ENCODE peak calls at places on chromosomes 16 and 17, in seven cellular contexts. One of them, this sample, is unnamed. For H3K4me1 and H3K36me3, the result is how much of the 10 kb centered on the place peaks cover.

GRCh38 chr17:42180922-42181850 is at the start of gene KCNH4:
- DNase-seq in sigmoid colon: peak
- DNase-seq in HepG2: peak
- DNase-seq in pancreas: peak
- DNase-seq in cardiac muscle cell: peak
- DNase-seq in heart right ventricle: peak
- DNase-seq in mesendoderm: peak
- DNase-seq in this sample: peak

GRCh38 chr16:82653550-82654511 is 27.1 kb downstream of the CDH13 start:
- DNase-seq in mesendoderm: peak
- DNase-seq in sigmoid colon: peak
- DNase-seq in pancreas: no peak
- DNase-seq in heart right ventricle: no peak
- DNase-seq in cardiac muscle cell: peak
- DNase-seq in HepG2: peak
- DNase-seq in this sample: peak

GRCh38 chr17:77599699-77600098 is 358.8 kb upstream of the TNRC6C start:
- DNase-seq in heart right ventricle: no peak
- DNase-seq in mesendoderm: no peak
- DNase-seq in sigmoid colon: no peak
- DNase-seq in HepG2: no peak
- DNase-seq in pancreas: no peak
- DNase-seq in cardiac muscle cell: no peak
- DNase-seq in this sample: no peak

GRCh38 chr17:35891273-35891672 is 11.1 kb upstream of the CCL5 start:
- DNase-seq in sigmoid colon: no peak
- DNase-seq in heart right ventricle: no peak
- DNase-seq in HepG2: no peak
- DNase-seq in pancreas: no peak
- DNase-seq in cardiac muscle cell: no peak
- DNase-seq in mesendoderm: no peak
- DNase-seq in this sample: no peak

GRCh38 chr16:4882633-4883285 is 35.5 kb downstream of the UBN1 start:
- DNase-seq in sigmoid colon: no peak
- DNase-seq in cardiac muscle cell: peak
- DNase-seq in heart right ventricle: peak
- DNase-seq in mesendoderm: no peak
- DNase-seq in HepG2: no peak
- DNase-seq in pancreas: no peak
- DNase-seq in this sample: no peak

GRCh38 chr17:19387921-19388521 is 1.0 kb upstream of the MFAP4 start:
- DNase-seq in HepG2: no peak
- DNase-seq in cardiac muscle cell: no peak
- DNase-seq in pancreas: no peak
- DNase-seq in sigmoid colon: peak
- DNase-seq in mesendoderm: peak
- DNase-seq in heart right ventricle: no peak
- DNase-seq in this sample: peak

GRCh38 chr17:78476973-78477372 is 98.5 kb downstream of the PGS1 start:
- DNase-seq in heart right ventricle: no peak
- DNase-seq in pancreas: no peak
- DNase-seq in sigmoid colon: no peak
- DNase-seq in HepG2: peak
- DNase-seq in cardiac muscle cell: no peak
- DNase-seq in mesendoderm: peak
- DNase-seq in this sample: no peak

GRCh38 chr17:78442648-78443128 is 64.2 kb downstream of the PGS1 start:
- DNase-seq in sigmoid colon: peak
- DNase-seq in heart right ventricle: peak
- DNase-seq in mesendoderm: no peak
- DNase-seq in pancreas: no peak
- DNase-seq in HepG2: no peak
- DNase-seq in cardiac muscle cell: no peak
- DNase-seq in this sample: no peak

DNA sequence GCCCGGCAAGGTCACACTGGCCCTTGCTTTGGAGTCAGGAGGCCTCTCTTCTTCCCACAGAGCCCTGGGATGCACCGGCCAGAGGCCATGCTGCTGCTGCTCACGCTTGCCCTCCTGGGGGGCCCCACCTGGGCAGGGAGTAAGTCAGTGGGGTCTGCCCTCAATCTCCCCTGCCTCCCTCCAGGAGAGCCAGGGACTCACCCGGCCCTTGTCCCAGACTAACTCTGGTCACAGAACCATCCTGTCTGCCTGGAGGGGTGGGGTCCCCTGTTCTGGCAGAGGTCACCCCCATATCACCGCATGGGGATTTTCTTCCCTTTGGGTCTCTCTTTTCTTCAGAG is 222 bp downstream of the ZG16B start:
- DNase-seq in mesendoderm: no peak
- DNase-seq in sigmoid colon: no peak
- DNase-seq in heart right ventricle: no peak
- DNase-seq in cardiac muscle cell: no peak
- DNase-seq in HepG2: no peak
- DNase-seq in pancreas: no peak
- DNase-seq in this sample: no peak
- H3K4me1 ChIP-seq in mesendoderm: under half
- H3K4me1 ChIP-seq in sigmoid colon: under half
- H3K4me1 ChIP-seq in heart right ventricle: under half
- H3K4me1 ChIP-seq in cardiac muscle cell: under half
- H3K4me1 ChIP-seq in HepG2: under half
- H3K4me1 ChIP-seq in pancreas: under half
- H3K4me1 ChIP-seq in this sample: under half

DNA sequence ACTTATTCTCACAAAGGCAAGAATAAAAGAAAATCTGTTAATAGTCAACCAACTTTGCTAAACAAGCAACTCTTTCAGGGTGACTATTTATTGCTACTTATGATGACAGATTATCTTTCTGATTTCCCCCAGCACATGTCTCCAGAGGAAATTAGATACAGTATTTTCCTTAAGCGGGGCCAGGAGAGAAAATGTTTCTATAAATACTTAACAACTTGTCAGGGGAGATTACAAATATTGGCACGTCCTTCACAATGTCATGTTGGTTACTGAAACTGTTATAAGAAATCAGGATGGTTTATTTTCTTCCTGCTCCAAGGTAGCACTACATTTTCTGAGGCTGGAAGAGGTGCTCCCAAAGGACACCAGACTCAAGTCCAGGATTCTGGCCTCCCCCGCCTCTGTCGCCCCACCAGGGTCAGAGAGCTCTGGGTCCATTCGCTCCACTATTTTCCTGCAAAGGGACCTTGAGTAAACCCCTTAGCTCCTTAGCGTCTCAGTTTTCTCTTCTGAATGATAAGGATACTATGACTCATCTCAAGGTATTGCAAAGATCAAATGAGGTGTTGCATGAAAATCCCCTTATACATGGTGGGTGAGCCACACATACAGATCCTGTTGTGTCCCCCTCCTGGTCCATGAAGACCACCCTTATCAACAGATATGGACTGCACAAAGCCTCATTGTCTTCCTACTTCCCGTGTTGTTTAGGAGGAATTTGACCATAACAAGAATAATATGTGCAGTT is 205.1 kb upstream of the WSCD1 start:
- DNase-seq in mesendoderm: peak
- DNase-seq in heart right ventricle: no peak
- DNase-seq in sigmoid colon: no peak
- DNase-seq in cardiac muscle cell: peak
- DNase-seq in pancreas: no peak
- DNase-seq in HepG2: no peak
- DNase-seq in this sample: no peak
- H3K27ac ChIP-seq in mesendoderm: no peak
- H3K27ac ChIP-seq in heart right ventricle: no peak
- H3K27ac ChIP-seq in sigmoid colon: no peak
- H3K27ac ChIP-seq in cardiac muscle cell: peak
- H3K27ac ChIP-seq in pancreas: no peak
- H3K27ac ChIP-seq in HepG2: no peak
- H3K27ac ChIP-seq in this sample: no peak

GRCh38 chr17:44039829-44040635 is 25.3 kb upstream of the TMEM101 start:
- DNase-seq in pancreas: no peak
- DNase-seq in cardiac muscle cell: peak
- DNase-seq in sigmoid colon: no peak
- DNase-seq in heart right ventricle: no peak
- DNase-seq in mesendoderm: no peak
- DNase-seq in HepG2: no peak
- DNase-seq in this sample: no peak
- H3K36me3 ChIP-seq in pancreas: under half
- H3K36me3 ChIP-seq in cardiac muscle cell: under half
- H3K36me3 ChIP-seq in sigmoid colon: under half
- H3K36me3 ChIP-seq in heart right ventricle: under half
- H3K36me3 ChIP-seq in mesendoderm: under half
- H3K36me3 ChIP-seq in HepG2: under half
- H3K36me3 ChIP-seq in this sample: under half

GRCh38 chr16:84845496-84846002 is 25.8 kb downstream of the CRISPLD2 start:
- DNase-seq in pancreas: no peak
- DNase-seq in HepG2: no peak
- DNase-seq in cardiac muscle cell: no peak
- DNase-seq in sigmoid colon: no peak
- DNase-seq in heart right ventricle: no peak
- DNase-seq in mesendoderm: no peak
- DNase-seq in this sample: no peak
- H3K4me1 ChIP-seq in pancreas: under half
- H3K4me1 ChIP-seq in HepG2: under half
- H3K4me1 ChIP-seq in cardiac muscle cell: under half
- H3K4me1 ChIP-seq in sigmoid colon: under half
- H3K4me1 ChIP-seq in heart right ventricle: under half
- H3K4me1 ChIP-seq in mesendoderm: under half
- H3K4me1 ChIP-seq in this sample: under half

DNA sequence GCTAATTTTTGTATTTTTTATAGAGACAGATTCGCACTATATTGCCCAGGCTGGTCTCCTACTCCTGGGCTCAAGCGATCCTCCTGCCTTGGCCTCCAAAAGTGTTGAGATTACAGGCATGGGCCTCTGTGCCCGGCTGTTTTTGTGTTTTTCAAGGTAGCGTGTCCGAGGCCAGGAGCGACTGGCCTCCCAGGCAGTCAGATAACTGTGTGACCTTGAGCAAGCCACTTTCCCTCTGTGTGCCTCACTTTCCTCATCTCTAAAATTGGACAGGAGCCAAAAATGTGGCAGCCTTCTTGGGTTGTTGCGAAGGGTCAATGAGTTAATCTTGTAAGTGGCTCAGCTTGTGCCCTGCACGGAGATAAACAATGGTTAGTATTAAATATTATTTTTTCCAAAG is 2.4 kb downstream of the ABCC1 start:
- DNase-seq in sigmoid colon: no peak
- DNase-seq in HepG2: peak
- DNase-seq in pancreas: peak
- DNase-seq in mesendoderm: no peak
- DNase-seq in cardiac muscle cell: no peak
- DNase-seq in heart right ventricle: no peak
- DNase-seq in this sample: no peak
- H3K27ac ChIP-seq in sigmoid colon: peak
- H3K27ac ChIP-seq in HepG2: peak
- H3K27ac ChIP-seq in pancreas: no peak
- H3K27ac ChIP-seq in mesendoderm: no peak
- H3K27ac ChIP-seq in cardiac muscle cell: no peak
- H3K27ac ChIP-seq in heart right ventricle: peak
- H3K27ac ChIP-seq in this sample: no peak

GRCh38 chr16:23578096-23578830 is 17.9 kb downstream of the NDUFAB1 start:
- DNase-seq in pancreas: no peak
- DNase-seq in cardiac muscle cell: no peak
- DNase-seq in sigmoid colon: peak
- DNase-seq in heart right ventricle: no peak
- DNase-seq in HepG2: no peak
- DNase-seq in mesendoderm: no peak
- DNase-seq in this sample: no peak

GRCh38 chr16:23580391-23580790 is 15.7 kb downstream of the NDUFAB1 start:
- DNase-seq in cardiac muscle cell: no peak
- DNase-seq in mesendoderm: no peak
- DNase-seq in HepG2: no peak
- DNase-seq in pancreas: no peak
- DNase-seq in heart right ventricle: no peak
- DNase-seq in sigmoid colon: no peak
- DNase-seq in this sample: no peak

GRCh38 chr16:23579371-23579770 is 16.7 kb downstream of the NDUFAB1 start:
- DNase-seq in pancreas: no peak
- DNase-seq in mesendoderm: no peak
- DNase-seq in cardiac muscle cell: no peak
- DNase-seq in heart right ventricle: no peak
- DNase-seq in sigmoid colon: no peak
- DNase-seq in HepG2: no peak
- DNase-seq in this sample: no peak

GRCh38 chr16:23584186-23585076 is 11.7 kb downstream of the NDUFAB1 start:
- DNase-seq in sigmoid colon: no peak
- DNase-seq in mesendoderm: no peak
- DNase-seq in heart right ventricle: no peak
- DNase-seq in pancreas: no peak
- DNase-seq in HepG2: no peak
- DNase-seq in cardiac muscle cell: no peak
- DNase-seq in this sample: no peak

GRCh38 chr16:23581746-23582145 is 14.4 kb downstream of the NDUFAB1 start:
- DNase-seq in cardiac muscle cell: no peak
- DNase-seq in HepG2: no peak
- DNase-seq in mesendoderm: no peak
- DNase-seq in sigmoid colon: no peak
- DNase-seq in heart right ventricle: no peak
- DNase-seq in pancreas: no peak
- DNase-seq in this sample: no peak
- H3K36me3 ChIP-seq in cardiac muscle cell: under half
- H3K36me3 ChIP-seq in HepG2: under half
- H3K36me3 ChIP-seq in mesendoderm: under half
- H3K36me3 ChIP-seq in sigmoid colon: half or more
- H3K36me3 ChIP-seq in heart right ventricle: under half
- H3K36me3 ChIP-seq in pancreas: under half
- H3K36me3 ChIP-seq in this sample: under half

GRCh38 chr16:35543486-35543885 is 2084.1 kb downstream of the TP53TG3F start:
- DNase-seq in heart right ventricle: no peak
- DNase-seq in HepG2: no peak
- DNase-seq in pancreas: no peak
- DNase-seq in cardiac muscle cell: no peak
- DNase-seq in mesendoderm: no peak
- DNase-seq in sigmoid colon: no peak
- DNase-seq in this sample: no peak
- H3K4me1 ChIP-seq in heart right ventricle: under half
- H3K4me1 ChIP-seq in HepG2: under half
- H3K4me1 ChIP-seq in pancreas: under half
- H3K4me1 ChIP-seq in cardiac muscle cell: under half
- H3K4me1 ChIP-seq in mesendoderm: under half
- H3K4me1 ChIP-seq in sigmoid colon: under half
- H3K4me1 ChIP-seq in this sample: under half

This sample was measured in SJCRH30.